ENCODE peak calls at places on chromosomes 4 and X, in four cellular contexts. G is foreskin melanocyte; R is activated naive CD8-positive, alpha-beta T cell treated with anti-CD3 and anti-CD28 coated beads, Interleukin-2, amount 50 U/mL, for 24 hours; S is SK-N-SH. H is an unnamed sample.

GRCh38 chr4:31094474-31094873 is 374.3 kb downstream of the PCDH7 start:
- DNase-seq in R (no peak), G (no peak), S (peak; percentile 30), H (no peak)

GRCh38 chr4:25650271-25650670 is 5.4 kb upstream of the SLC34A2 start:
- DNase-seq in R (no peak), S (no peak), G (no peak), H (no peak)

GRCh38 chr4:168098257-168098717 is 6.0 kb downstream of the ANXA10 start:
- DNase-seq in G (no peak), R (no peak), S (no peak), H (no peak)

GRCh38 chr4:105520819-105521790 is 31.3 kb upstream of the ARHGEF38 start:
- DNase-seq in R (no peak), S (peak; percentile 69), G (peak; percentile 66), H (no peak)

GRCh38 chrX:119194631-119195030 is 41.5 kb upstream of the PGRMC1 start:
- DNase-seq in G (no peak), R (no peak), S (no peak), H (no peak)

GRCh38 chr4:52051615-52052474 is 741 bp downstream of the SPATA18 start:
- DNase-seq in R (peak; percentile 6), G (peak; percentile 82), S (peak; percentile 75), H (no peak)

GRCh38 chr4:83108101-83108861 is 6.2 kb downstream of the PLAC8 start:
- DNase-seq in G (no peak), S (no peak), R (peak; percentile 34), H (no peak)

GRCh38 chr4:8157496-8157895 is 1.1 kb downstream of the ABLIM2 start:
- DNase-seq in R (no peak), S (no peak), G (no peak), H (no peak)

GRCh38 chr4:17368408-17368807 is 143.5 kb downstream of the QDPR start:
- DNase-seq in S (no peak), G (no peak), R (no peak), H (no peak)